ENCODE peak calls at places on chromosomes 11 and 22, in ten cellular contexts. One of them, this sample, is unnamed.

GRCh38 chr22:50139843-50140415 is 30.6 kb upstream of the PANX2 start:
- DNase-seq in C1 segment of cervical spinal cord: no peak
- DNase-seq in RWPE1: no peak
- DNase-seq in stimulated activated CD4-positive, alpha-beta T cell treated with anti-CD3 and anti-CD28 coated beads, Interleukin-1b, Interleukin-23, amount 100 ng/mL, for 24 hours: no peak
- DNase-seq in iris pigment epithelial cell: no peak
- DNase-seq in amygdala: no peak
- DNase-seq in mesendoderm: no peak
- DNase-seq in GM20000: no peak
- DNase-seq in ACHN: no peak
- DNase-seq in stimulated activated CD8-positive, alpha-beta memory T cell treated with anti-CD3 and anti-CD28 coated beads, Interleukin-15, amount 100 ng/mL, for 4 hours: no peak
- DNase-seq in this sample: no peak

GRCh38 chr11:81966340-81966739 is 767.3 kb downstream of the FAM181B start:
- DNase-seq in stimulated activated CD4-positive, alpha-beta T cell treated with anti-CD3 and anti-CD28 coated beads, Interleukin-1b, Interleukin-23, amount 100 ng/mL, for 24 hours: no peak
- DNase-seq in RWPE1: no peak
- DNase-seq in GM20000: no peak
- DNase-seq in mesendoderm: no peak
- DNase-seq in C1 segment of cervical spinal cord: no peak
- DNase-seq in stimulated activated CD8-positive, alpha-beta memory T cell treated with anti-CD3 and anti-CD28 coated beads, Interleukin-15, amount 100 ng/mL, for 4 hours: no peak
- DNase-seq in amygdala: no peak
- DNase-seq in ACHN: no peak
- DNase-seq in iris pigment epithelial cell: no peak
- DNase-seq in this sample: no peak

GRCh38 chr11:128894685-128895084 is 3.5 kb downstream of the KCNJ5 start:
- DNase-seq in stimulated activated CD8-positive, alpha-beta memory T cell treated with anti-CD3 and anti-CD28 coated beads, Interleukin-15, amount 100 ng/mL, for 4 hours: no peak
- DNase-seq in stimulated activated CD4-positive, alpha-beta T cell treated with anti-CD3 and anti-CD28 coated beads, Interleukin-1b, Interleukin-23, amount 100 ng/mL, for 24 hours: no peak
- DNase-seq in GM20000: no peak
- DNase-seq in mesendoderm: no peak
- DNase-seq in amygdala: no peak
- DNase-seq in ACHN: no peak
- DNase-seq in iris pigment epithelial cell: no peak
- DNase-seq in C1 segment of cervical spinal cord: no peak
- DNase-seq in RWPE1: no peak
- DNase-seq in this sample: no peak

GRCh38 chr22:43090130-43090789 is 1.1 kb upstream of the TTLL1 start:
- DNase-seq in stimulated activated CD8-positive, alpha-beta memory T cell treated with anti-CD3 and anti-CD28 coated beads, Interleukin-15, amount 100 ng/mL, for 4 hours: peak
- DNase-seq in RWPE1: peak
- DNase-seq in stimulated activated CD4-positive, alpha-beta T cell treated with anti-CD3 and anti-CD28 coated beads, Interleukin-1b, Interleukin-23, amount 100 ng/mL, for 24 hours: no peak
- DNase-seq in amygdala: peak
- DNase-seq in GM20000: peak
- DNase-seq in iris pigment epithelial cell: peak
- DNase-seq in ACHN: peak
- DNase-seq in mesendoderm: peak
- DNase-seq in C1 segment of cervical spinal cord: no peak
- DNase-seq in this sample: peak

GRCh38 chr11:93963072-93963471 is 58.1 kb upstream of the HEPHL1 start:
- DNase-seq in amygdala: no peak
- DNase-seq in iris pigment epithelial cell: no peak
- DNase-seq in GM20000: no peak
- DNase-seq in ACHN: no peak
- DNase-seq in stimulated activated CD8-positive, alpha-beta memory T cell treated with anti-CD3 and anti-CD28 coated beads, Interleukin-15, amount 100 ng/mL, for 4 hours: no peak
- DNase-seq in mesendoderm: no peak
- DNase-seq in RWPE1: no peak
- DNase-seq in stimulated activated CD4-positive, alpha-beta T cell treated with anti-CD3 and anti-CD28 coated beads, Interleukin-1b, Interleukin-23, amount 100 ng/mL, for 24 hours: no peak
- DNase-seq in C1 segment of cervical spinal cord: no peak
- DNase-seq in this sample: no peak

GRCh38 chr11:83836883-83837654 is 550.9 kb upstream of the CCDC90B start:
- DNase-seq in RWPE1: peak
- DNase-seq in stimulated activated CD4-positive, alpha-beta T cell treated with anti-CD3 and anti-CD28 coated beads, Interleukin-1b, Interleukin-23, amount 100 ng/mL, for 24 hours: no peak
- DNase-seq in mesendoderm: peak
- DNase-seq in GM20000: peak
- DNase-seq in amygdala: peak
- DNase-seq in iris pigment epithelial cell: peak
- DNase-seq in stimulated activated CD8-positive, alpha-beta memory T cell treated with anti-CD3 and anti-CD28 coated beads, Interleukin-15, amount 100 ng/mL, for 4 hours: no peak
- DNase-seq in C1 segment of cervical spinal cord: peak
- DNase-seq in ACHN: peak
- DNase-seq in this sample: peak

GRCh38 chr11:15720460-15720859 is 605.7 kb downstream of the INSC start:
- DNase-seq in RWPE1: no peak
- DNase-seq in GM20000: no peak
- DNase-seq in stimulated activated CD4-positive, alpha-beta T cell treated with anti-CD3 and anti-CD28 coated beads, Interleukin-1b, Interleukin-23, amount 100 ng/mL, for 24 hours: no peak
- DNase-seq in amygdala: no peak
- DNase-seq in ACHN: no peak
- DNase-seq in C1 segment of cervical spinal cord: no peak
- DNase-seq in iris pigment epithelial cell: no peak
- DNase-seq in mesendoderm: no peak
- DNase-seq in stimulated activated CD8-positive, alpha-beta memory T cell treated with anti-CD3 and anti-CD28 coated beads, Interleukin-15, amount 100 ng/mL, for 4 hours: no peak
- DNase-seq in this sample: no peak

GRCh38 chr22:47391169-47392053 is 629.0 kb downstream of the TBC1D22A start:
- DNase-seq in stimulated activated CD4-positive, alpha-beta T cell treated with anti-CD3 and anti-CD28 coated beads, Interleukin-1b, Interleukin-23, amount 100 ng/mL, for 24 hours: no peak
- DNase-seq in iris pigment epithelial cell: no peak
- DNase-seq in GM20000: no peak
- DNase-seq in amygdala: no peak
- DNase-seq in C1 segment of cervical spinal cord: no peak
- DNase-seq in RWPE1: no peak
- DNase-seq in mesendoderm: no peak
- DNase-seq in stimulated activated CD8-positive, alpha-beta memory T cell treated with anti-CD3 and anti-CD28 coated beads, Interleukin-15, amount 100 ng/mL, for 4 hours: no peak
- DNase-seq in ACHN: no peak
- DNase-seq in this sample: no peak

GRCh38 chr11:13970986-13971385 is 8.5 kb downstream of the SPON1 start:
- DNase-seq in C1 segment of cervical spinal cord: peak
- DNase-seq in amygdala: no peak
- DNase-seq in stimulated activated CD8-positive, alpha-beta memory T cell treated with anti-CD3 and anti-CD28 coated beads, Interleukin-15, amount 100 ng/mL, for 4 hours: no peak
- DNase-seq in RWPE1: peak
- DNase-seq in ACHN: peak
- DNase-seq in GM20000: no peak
- DNase-seq in mesendoderm: peak
- DNase-seq in iris pigment epithelial cell: no peak
- DNase-seq in stimulated activated CD4-positive, alpha-beta T cell treated with anti-CD3 and anti-CD28 coated beads, Interleukin-1b, Interleukin-23, amount 100 ng/mL, for 24 hours: no peak
- DNase-seq in this sample: peak

GRCh38 chr11:85232559-85232958 is 394.6 kb downstream of the DLG2 start:
- DNase-seq in mesendoderm: no peak
- DNase-seq in ACHN: no peak
- DNase-seq in C1 segment of cervical spinal cord: no peak
- DNase-seq in stimulated activated CD8-positive, alpha-beta memory T cell treated with anti-CD3 and anti-CD28 coated beads, Interleukin-15, amount 100 ng/mL, for 4 hours: no peak
- DNase-seq in RWPE1: no peak
- DNase-seq in amygdala: no peak
- DNase-seq in GM20000: no peak
- DNase-seq in iris pigment epithelial cell: no peak
- DNase-seq in stimulated activated CD4-positive, alpha-beta T cell treated with anti-CD3 and anti-CD28 coated beads, Interleukin-1b, Interleukin-23, amount 100 ng/mL, for 24 hours: no peak
- DNase-seq in this sample: no peak

GRCh38 chr11:119717839-119718534 is 11.0 kb downstream of the NECTIN1 start:
- DNase-seq in C1 segment of cervical spinal cord: no peak
- DNase-seq in RWPE1: no peak
- DNase-seq in GM20000: no peak
- DNase-seq in ACHN: no peak
- DNase-seq in stimulated activated CD8-positive, alpha-beta memory T cell treated with anti-CD3 and anti-CD28 coated beads, Interleukin-15, amount 100 ng/mL, for 4 hours: no peak
- DNase-seq in mesendoderm: no peak
- DNase-seq in stimulated activated CD4-positive, alpha-beta T cell treated with anti-CD3 and anti-CD28 coated beads, Interleukin-1b, Interleukin-23, amount 100 ng/mL, for 24 hours: no peak
- DNase-seq in iris pigment epithelial cell: no peak
- DNase-seq in amygdala: no peak
- DNase-seq in this sample: no peak

GRCh38 chr22:47193606-47194316 is 431.3 kb downstream of the TBC1D22A start:
- DNase-seq in RWPE1: no peak
- DNase-seq in iris pigment epithelial cell: no peak
- DNase-seq in stimulated activated CD4-positive, alpha-beta T cell treated with anti-CD3 and anti-CD28 coated beads, Interleukin-1b, Interleukin-23, amount 100 ng/mL, for 24 hours: no peak
- DNase-seq in stimulated activated CD8-positive, alpha-beta memory T cell treated with anti-CD3 and anti-CD28 coated beads, Interleukin-15, amount 100 ng/mL, for 4 hours: no peak
- DNase-seq in amygdala: no peak
- DNase-seq in mesendoderm: no peak
- DNase-seq in C1 segment of cervical spinal cord: no peak
- DNase-seq in GM20000: no peak
- DNase-seq in ACHN: no peak
- DNase-seq in this sample: no peak

GRCh38 chr22:43848366-43849171 is 13.7 kb downstream of the SULT4A1 start:
- DNase-seq in stimulated activated CD4-positive, alpha-beta T cell treated with anti-CD3 and anti-CD28 coated beads, Interleukin-1b, Interleukin-23, amount 100 ng/mL, for 24 hours: no peak
- DNase-seq in GM20000: no peak
- DNase-seq in iris pigment epithelial cell: peak
- DNase-seq in mesendoderm: peak
- DNase-seq in RWPE1: no peak
- DNase-seq in stimulated activated CD8-positive, alpha-beta memory T cell treated with anti-CD3 and anti-CD28 coated beads, Interleukin-15, amount 100 ng/mL, for 4 hours: no peak
- DNase-seq in ACHN: peak
- DNase-seq in C1 segment of cervical spinal cord: no peak
- DNase-seq in amygdala: no peak
- DNase-seq in this sample: peak

GRCh38 chr11:68050371-68050841 is 11.6 kb downstream of the TCIRG1 start:
- DNase-seq in C1 segment of cervical spinal cord: no peak
- DNase-seq in stimulated activated CD4-positive, alpha-beta T cell treated with anti-CD3 and anti-CD28 coated beads, Interleukin-1b, Interleukin-23, amount 100 ng/mL, for 24 hours: no peak
- DNase-seq in mesendoderm: no peak
- DNase-seq in amygdala: no peak
- DNase-seq in RWPE1: no peak
- DNase-seq in ACHN: no peak
- DNase-seq in iris pigment epithelial cell: no peak
- DNase-seq in stimulated activated CD8-positive, alpha-beta memory T cell treated with anti-CD3 and anti-CD28 coated beads, Interleukin-15, amount 100 ng/mL, for 4 hours: no peak
- DNase-seq in GM20000: peak
- DNase-seq in this sample: no peak

GRCh38 chr11:13465909-13466371 is 2.9 kb upstream of the BTBD10 start:
- DNase-seq in stimulated activated CD4-positive, alpha-beta T cell treated with anti-CD3 and anti-CD28 coated beads, Interleukin-1b, Interleukin-23, amount 100 ng/mL, for 24 hours: no peak
- DNase-seq in GM20000: peak
- DNase-seq in amygdala: no peak
- DNase-seq in mesendoderm: no peak
- DNase-seq in stimulated activated CD8-positive, alpha-beta memory T cell treated with anti-CD3 and anti-CD28 coated beads, Interleukin-15, amount 100 ng/mL, for 4 hours: no peak
- DNase-seq in ACHN: peak
- DNase-seq in RWPE1: peak
- DNase-seq in iris pigment epithelial cell: peak
- DNase-seq in C1 segment of cervical spinal cord: no peak
- DNase-seq in this sample: peak

GRCh38 chr22:27798526-27799333 is 2.8 kb downstream of the MN1 start:
- DNase-seq in amygdala: no peak
- DNase-seq in GM20000: no peak
- DNase-seq in stimulated activated CD8-positive, alpha-beta memory T cell treated with anti-CD3 and anti-CD28 coated beads, Interleukin-15, amount 100 ng/mL, for 4 hours: no peak
- DNase-seq in stimulated activated CD4-positive, alpha-beta T cell treated with anti-CD3 and anti-CD28 coated beads, Interleukin-1b, Interleukin-23, amount 100 ng/mL, for 24 hours: no peak
- DNase-seq in C1 segment of cervical spinal cord: no peak
- DNase-seq in iris pigment epithelial cell: peak
- DNase-seq in mesendoderm: peak
- DNase-seq in RWPE1: no peak
- DNase-seq in ACHN: no peak
- DNase-seq in this sample: no peak

GRCh38 chr11:45662665-45663485 is 2.5 kb downstream of the CHST1 start:
- DNase-seq in mesendoderm: peak
- DNase-seq in stimulated activated CD4-positive, alpha-beta T cell treated with anti-CD3 and anti-CD28 coated beads, Interleukin-1b, Interleukin-23, amount 100 ng/mL, for 24 hours: no peak
- DNase-seq in RWPE1: peak
- DNase-seq in amygdala: no peak
- DNase-seq in iris pigment epithelial cell: peak
- DNase-seq in C1 segment of cervical spinal cord: peak
- DNase-seq in GM20000: no peak
- DNase-seq in stimulated activated CD8-positive, alpha-beta memory T cell treated with anti-CD3 and anti-CD28 coated beads, Interleukin-15, amount 100 ng/mL, for 4 hours: no peak
- DNase-seq in ACHN: peak
- DNase-seq in this sample: no peak

GRCh38 chr11:130418210-130418609 is 10.2 kb downstream of the ADAMTS8 start:
- DNase-seq in GM20000: no peak
- DNase-seq in iris pigment epithelial cell: no peak
- DNase-seq in amygdala: peak
- DNase-seq in C1 segment of cervical spinal cord: peak
- DNase-seq in RWPE1: no peak
- DNase-seq in stimulated activated CD4-positive, alpha-beta T cell treated with anti-CD3 and anti-CD28 coated beads, Interleukin-1b, Interleukin-23, amount 100 ng/mL, for 24 hours: no peak
- DNase-seq in ACHN: no peak
- DNase-seq in mesendoderm: no peak
- DNase-seq in stimulated activated CD8-positive, alpha-beta memory T cell treated with anti-CD3 and anti-CD28 coated beads, Interleukin-15, amount 100 ng/mL, for 4 hours: no peak
- DNase-seq in this sample: no peak

GRCh38 chr22:47042861-47043496 is 280.5 kb downstream of the TBC1D22A start:
- DNase-seq in C1 segment of cervical spinal cord: no peak
- DNase-seq in GM20000: no peak
- DNase-seq in ACHN: no peak
- DNase-seq in RWPE1: no peak
- DNase-seq in stimulated activated CD4-positive, alpha-beta T cell treated with anti-CD3 and anti-CD28 coated beads, Interleukin-1b, Interleukin-23, amount 100 ng/mL, for 24 hours: no peak
- DNase-seq in stimulated activated CD8-positive, alpha-beta memory T cell treated with anti-CD3 and anti-CD28 coated beads, Interleukin-15, amount 100 ng/mL, for 4 hours: no peak
- DNase-seq in amygdala: no peak
- DNase-seq in iris pigment epithelial cell: no peak
- DNase-seq in mesendoderm: no peak
- DNase-seq in this sample: no peak

GRCh38 chr11:122617297-122617696 is 38.2 kb upstream of the UBASH3B start:
- DNase-seq in ACHN: no peak
- DNase-seq in iris pigment epithelial cell: no peak
- DNase-seq in C1 segment of cervical spinal cord: no peak
- DNase-seq in stimulated activated CD8-positive, alpha-beta memory T cell treated with anti-CD3 and anti-CD28 coated beads, Interleukin-15, amount 100 ng/mL, for 4 hours: no peak
- DNase-seq in mesendoderm: no peak
- DNase-seq in stimulated activated CD4-positive, alpha-beta T cell treated with anti-CD3 and anti-CD28 coated beads, Interleukin-1b, Interleukin-23, amount 100 ng/mL, for 24 hours: no peak
- DNase-seq in amygdala: no peak
- DNase-seq in RWPE1: peak
- DNase-seq in GM20000: no peak
- DNase-seq in this sample: no peak

GRCh38 chr11:15901790-15902189 is 454.6 kb downstream of the SOX6 start:
- DNase-seq in RWPE1: no peak
- DNase-seq in GM20000: no peak
- DNase-seq in stimulated activated CD4-positive, alpha-beta T cell treated with anti-CD3 and anti-CD28 coated beads, Interleukin-1b, Interleukin-23, amount 100 ng/mL, for 24 hours: no peak
- DNase-seq in iris pigment epithelial cell: no peak
- DNase-seq in amygdala: no peak
- DNase-seq in C1 segment of cervical spinal cord: no peak
- DNase-seq in ACHN: no peak
- DNase-seq in stimulated activated CD8-positive, alpha-beta memory T cell treated with anti-CD3 and anti-CD28 coated beads, Interleukin-15, amount 100 ng/mL, for 4 hours: no peak
- DNase-seq in mesendoderm: no peak
- DNase-seq in this sample: no peak

GRCh38 chr11:11816511-11817319 is 25.1 kb upstream of the USP47 start:
- DNase-seq in stimulated activated CD4-positive, alpha-beta T cell treated with anti-CD3 and anti-CD28 coated beads, Interleukin-1b, Interleukin-23, amount 100 ng/mL, for 24 hours: no peak
- DNase-seq in RWPE1: no peak
- DNase-seq in C1 segment of cervical spinal cord: no peak
- DNase-seq in mesendoderm: peak
- DNase-seq in iris pigment epithelial cell: peak
- DNase-seq in ACHN: no peak
- DNase-seq in amygdala: no peak
- DNase-seq in stimulated activated CD8-positive, alpha-beta memory T cell treated with anti-CD3 and anti-CD28 coated beads, Interleukin-15, amount 100 ng/mL, for 4 hours: no peak
- DNase-seq in GM20000: no peak
- DNase-seq in this sample: no peak

GRCh38 chr11:92845390-92846185 is 123.9 kb upstream of the MTNR1B start:
- DNase-seq in iris pigment epithelial cell: no peak
- DNase-seq in ACHN: no peak
- DNase-seq in RWPE1: peak
- DNase-seq in amygdala: no peak
- DNase-seq in mesendoderm: peak
- DNase-seq in GM20000: no peak
- DNase-seq in stimulated activated CD4-positive, alpha-beta T cell treated with anti-CD3 and anti-CD28 coated beads, Interleukin-1b, Interleukin-23, amount 100 ng/mL, for 24 hours: no peak
- DNase-seq in C1 segment of cervical spinal cord: no peak
- DNase-seq in stimulated activated CD8-positive, alpha-beta memory T cell treated with anti-CD3 and anti-CD28 coated beads, Interleukin-15, amount 100 ng/mL, for 4 hours: no peak
- DNase-seq in this sample: no peak

GRCh38 chr11:71485063-71485399 is 32.0 kb downstream of the NADSYN1 start:
- DNase-seq in ACHN: no peak
- DNase-seq in amygdala: no peak
- DNase-seq in GM20000: no peak
- DNase-seq in RWPE1: no peak
- DNase-seq in stimulated activated CD8-positive, alpha-beta memory T cell treated with anti-CD3 and anti-CD28 coated beads, Interleukin-15, amount 100 ng/mL, for 4 hours: no peak
- DNase-seq in stimulated activated CD4-positive, alpha-beta T cell treated with anti-CD3 and anti-CD28 coated beads, Interleukin-1b, Interleukin-23, amount 100 ng/mL, for 24 hours: no peak
- DNase-seq in C1 segment of cervical spinal cord: no peak
- DNase-seq in iris pigment epithelial cell: no peak
- DNase-seq in mesendoderm: no peak
- DNase-seq in this sample: no peak

GRCh38 chr22:45163074-45163416 is 680 bp upstream of the NUP50 start:
- DNase-seq in GM20000: no peak
- DNase-seq in RWPE1: no peak
- DNase-seq in iris pigment epithelial cell: peak
- DNase-seq in stimulated activated CD8-positive, alpha-beta memory T cell treated with anti-CD3 and anti-CD28 coated beads, Interleukin-15, amount 100 ng/mL, for 4 hours: no peak
- DNase-seq in C1 segment of cervical spinal cord: no peak
- DNase-seq in ACHN: peak
- DNase-seq in mesendoderm: peak
- DNase-seq in amygdala: no peak
- DNase-seq in stimulated activated CD4-positive, alpha-beta T cell treated with anti-CD3 and anti-CD28 coated beads, Interleukin-1b, Interleukin-23, amount 100 ng/mL, for 24 hours: no peak
- DNase-seq in this sample: peak

GRCh38 chr22:44743804-44744211 is 8.6 kb upstream of the ARHGAP8 start:
- DNase-seq in GM20000: no peak
- DNase-seq in ACHN: no peak
- DNase-seq in iris pigment epithelial cell: no peak
- DNase-seq in C1 segment of cervical spinal cord: no peak
- DNase-seq in stimulated activated CD4-positive, alpha-beta T cell treated with anti-CD3 and anti-CD28 coated beads, Interleukin-1b, Interleukin-23, amount 100 ng/mL, for 24 hours: no peak
- DNase-seq in RWPE1: no peak
- DNase-seq in mesendoderm: peak
- DNase-seq in stimulated activated CD8-positive, alpha-beta memory T cell treated with anti-CD3 and anti-CD28 coated beads, Interleukin-15, amount 100 ng/mL, for 4 hours: no peak
- DNase-seq in amygdala: no peak
- DNase-seq in this sample: no peak

GRCh38 chr11:80844110-80844509 is 1403.3 kb upstream of the TENM4 start:
- DNase-seq in amygdala: no peak
- DNase-seq in ACHN: no peak
- DNase-seq in mesendoderm: peak
- DNase-seq in iris pigment epithelial cell: no peak
- DNase-seq in GM20000: no peak
- DNase-seq in RWPE1: no peak
- DNase-seq in stimulated activated CD8-positive, alpha-beta memory T cell treated with anti-CD3 and anti-CD28 coated beads, Interleukin-15, amount 100 ng/mL, for 4 hours: no peak
- DNase-seq in stimulated activated CD4-positive, alpha-beta T cell treated with anti-CD3 and anti-CD28 coated beads, Interleukin-1b, Interleukin-23, amount 100 ng/mL, for 24 hours: no peak
- DNase-seq in C1 segment of cervical spinal cord: no peak
- DNase-seq in this sample: no peak

GRCh38 chr11:119701591-119702260 is 27.3 kb downstream of the NECTIN1 start:
- DNase-seq in stimulated activated CD8-positive, alpha-beta memory T cell treated with anti-CD3 and anti-CD28 coated beads, Interleukin-15, amount 100 ng/mL, for 4 hours: no peak
- DNase-seq in iris pigment epithelial cell: no peak
- DNase-seq in RWPE1: no peak
- DNase-seq in ACHN: no peak
- DNase-seq in mesendoderm: no peak
- DNase-seq in stimulated activated CD4-positive, alpha-beta T cell treated with anti-CD3 and anti-CD28 coated beads, Interleukin-1b, Interleukin-23, amount 100 ng/mL, for 24 hours: no peak
- DNase-seq in GM20000: no peak
- DNase-seq in amygdala: no peak
- DNase-seq in C1 segment of cervical spinal cord: peak
- DNase-seq in this sample: no peak